ENCODE peak calls at places on chromosome 11, in seven cellular contexts. J, O, C, N, I, L and E are unnamed samples.

GRCh38 chr11:102793677-102794290 is 4.2 kb downstream of the MMP1 start:
- DNase-seq in L (no peak), N (no peak), I (no peak), O (no peak), J (no peak), C (no peak), E (no peak)

GRCh38 chr11:63866211-63866610 is 27.3 kb downstream of the MARK2 start:
- DNase-seq in J (no peak), C (peak), N (peak), I (peak), L (no peak), O (peak), E (no peak)

GRCh38 chr11:45560153-45560934 is 105.1 kb downstream of the CHST1 start:
- DNase-seq in C (no peak), J (no peak), I (no peak), L (no peak), O (no peak), N (peak), E (no peak)

GRCh38 chr11:74840486-74840885 is 91.8 kb downstream of the RNF169 start:
- DNase-seq in J (no peak), O (no peak), C (no peak), I (no peak), N (no peak), L (no peak), E (no peak)

GRCh38 chr11:2293396-2294339 is 8.1 kb downstream of the C11orf21 start:
- DNase-seq in C (no peak), J (peak), N (no peak), O (no peak), I (no peak), L (no peak), E (no peak)

GRCh38 chr11:70077411-70078094 is 564 bp upstream of the ANO1 start:
- DNase-seq in I (no peak), J (peak), L (no peak), O (no peak), N (no peak), C (no peak), E (no peak)

GRCh38 chr11:63764712-63765631 is 3.6 kb downstream of the ZFTA start:
- DNase-seq in I (peak), N (no peak), C (no peak), J (peak), O (no peak), L (no peak), E (no peak)

GRCh38 chr11:73507086-73507485 is 90.8 kb downstream of the FAM168A start:
- DNase-seq in N (no peak), O (no peak), J (no peak), I (no peak), C (no peak), L (no peak), E (no peak)

GRCh38 chr11:70095541-70096252 is 17.6 kb downstream of the ANO1 start:
- DNase-seq in C (no peak), O (no peak), L (no peak), J (no peak), N (no peak), I (no peak), E (no peak)

GRCh38 chr11:77040889-77041288 is 6.7 kb downstream of the B3GNT6 start:
- DNase-seq in J (peak), N (no peak), O (no peak), L (no peak), I (no peak), C (no peak), E (no peak)

GRCh38 chr11:101321222-101321621 is 191.6 kb upstream of the PGR start:
- DNase-seq in C (no peak), O (no peak), N (no peak), J (no peak), L (no peak), I (no peak), E (no peak)

GRCh38 chr11:90465553-90465952 is 242.7 kb upstream of the CHORDC1 start:
- DNase-seq in I (no peak), J (no peak), C (no peak), L (no peak), N (no peak), O (no peak), E (no peak)

GRCh38 chr11:15929371-15929801 is 427.0 kb downstream of the SOX6 start:
- DNase-seq in C (no peak), N (no peak), O (no peak), I (no peak), J (no peak), L (no peak), E (no peak)

GRCh38 chr11:107563702-107564101 is 1.8 kb downstream of the ALKBH8 start:
- DNase-seq in I (peak), O (no peak), C (no peak), L (no peak), J (no peak), N (peak), E (no peak)

GRCh38 chr11:19936461-19936860 is 223.8 kb downstream of the DBX1 start:
- DNase-seq in J (no peak), N (no peak), C (no peak), O (no peak), I (no peak), L (no peak), E (no peak)

GRCh38 chr11:65556470-65557279 is 1.5 kb downstream of the LTBP3 start:
- DNase-seq in I (no peak), N (no peak), L (no peak), C (no peak), J (no peak), O (no peak), E (no peak)

GRCh38 chr11:133230446-133230845 is 301.9 kb downstream of the OPCML start:
- DNase-seq in J (no peak), C (no peak), L (no peak), I (no peak), O (no peak), N (no peak), E (no peak)

GRCh38 chr11:63763506-63764200 is 4.9 kb downstream of the ZFTA start:
- DNase-seq in N (no peak), J (peak), O (no peak), I (peak), C (no peak), L (peak), E (no peak)

GRCh38 chr11:131649861-131650260 is 279.4 kb downstream of the NTM start:
- DNase-seq in I (no peak), C (no peak), N (peak), L (no peak), O (no peak), J (no peak), E (no peak)

GRCh38 chr11:117819096-117820040 is 5.2 kb downstream of the FXYD2 start:
- DNase-seq in J (peak), N (peak), O (no peak), C (no peak), I (peak), L (peak), E (peak)

GRCh38 chr11:33980896-33981295 is 70.6 kb upstream of the CAPRIN1 start:
- DNase-seq in I (no peak), N (peak), J (no peak), C (no peak), O (no peak), L (no peak), E (no peak)

GRCh38 chr11:121591405-121592033 is 138.8 kb upstream of the SORL1-AS1 start:
- DNase-seq in O (peak), C (peak), L (peak), N (peak), J (peak), I (peak), E (peak)

GRCh38 chr11:128290106-128290840 is 297.1 kb downstream of the ETS1 start:
- DNase-seq in C (peak), O (peak), L (no peak), I (peak), J (peak), N (peak), E (peak)